ENCODE peak calls at places on chromosomes 16 and 17, in four cellular contexts. X is stimulated activated naive CD8-positive, alpha-beta T cell treated with anti-CD3 and anti-CD28 coated beads, Interleukin-15, Interleukin-2, amounts not matched to agents 100 U/mL and 50 U/mL, for 24 hours; Z is ureter; N is NCI-H1105 treated with DMSO at 0.1 percent for 48 hours. A is an unnamed sample.

GRCh38 chr16:12211870-12212690 is 235.5 kb downstream of the SNX29 start:
- DNase-seq in X (no peak), Z (no peak), N (no peak), A (no peak)

GRCh38 chr16:80176114-80176513 is 364.7 kb upstream of the DYNLRB2 start:
- DNase-seq in X (no peak), Z (no peak), N (no peak), A (peak)

GRCh38 chr16:2325181-2325580 is 15.3 kb downstream of the ABCA3 start:
- DNase-seq in X (no peak), Z (no peak), N (no peak), A (no peak)

GRCh38 chr16:49489686-49490320 is 116.2 kb downstream of the C16orf78 start:
- DNase-seq in X (no peak), Z (no peak), N (peak), A (no peak)

GRCh38 chr16:2151188-2152091 is 3.0 kb downstream of the RAB26 start:
- DNase-seq in X (peak), Z (no peak), N (no peak), A (peak)

GRCh38 chr16:54080524-54081008 is 206.0 kb downstream of the IRX3 start:
- DNase-seq in X (no peak), Z (no peak), N (no peak), A (peak)

GRCh38 chr16:17448640-17449638 is 21.8 kb downstream of the XYLT1 start:
- DNase-seq in X (peak), Z (no peak), N (no peak), A (no peak)

GRCh38 chr17:29078183-29079045 is 35.5 kb downstream of the PIPOX start:
- DNase-seq in X (no peak), Z (no peak), N (no peak), A (no peak)

A was measured in A549.